ENCODE peak calls at places on chromosomes 1 and 21, in six cellular contexts. M is cardiac muscle cell; P is CD4-positive, alpha-beta memory T cell; H is right atrium auricular region; W is hepatocyte; K is CD8-positive, alpha-beta T cell. D is an unnamed sample.

GRCh38 chr1:66335859-66336640 is 197.9 kb upstream of the SGIP1 start:
- DNase-seq in M (no peak), P (peak; percentile 86), H (peak; percentile 95), W (no peak), K (peak; percentile 41), D (no peak)

GRCh38 chr1:236774926-236775325 is 20.2 kb upstream of the MTR start:
- DNase-seq in M (peak; percentile 38), P (no peak), H (no peak), W (peak; percentile 34), K (no peak), D (peak; percentile 29)

GRCh38 chr1:36352141-36352909 is 28.9 kb upstream of the EVA1B start:
- DNase-seq in M (peak; percentile 31), P (no peak), H (no peak), W (no peak), K (no peak), D (no peak)

GRCh38 chr21:43304621-43305335 is 122.2 kb downstream of the SIK1 start:
- DNase-seq in M (no peak), P (no peak), H (no peak), W (no peak), K (no peak), D (no peak)

GRCh38 chr1:109622895-109623294 is 3.3 kb downstream of the AMPD2 start:
- DNase-seq in M (no peak), P (no peak), H (peak; percentile 51), W (no peak), K (no peak), D (no peak)

GRCh38 chr1:101128211-101128727 is 102.7 kb upstream of the DPH5 start:
- DNase-seq in M (no peak), P (peak; percentile 30), H (no peak), W (no peak), K (no peak), D (no peak)

GRCh38 chr1:78232630-78233029 is 186.9 kb downstream of the GIPC2 start:
- DNase-seq in M (no peak), P (no peak), H (no peak), W (no peak), K (no peak), D (no peak)

GRCh38 chr1:183411091-183411490 is 7.1 kb downstream of the NMNAT2 start:
- DNase-seq in M (no peak), P (no peak), H (no peak), W (no peak), K (no peak), D (no peak)

GRCh38 chr21:27094182-27094948 is 127.5 kb upstream of the ADAMTS5 start:
- DNase-seq in M (no peak), P (no peak), H (no peak), W (no peak), K (no peak), D (no peak)

GRCh38 chr1:7705048-7705907 is 65.8 kb upstream of the VAMP3 start:
- DNase-seq in M (no peak), P (peak; percentile 66), H (no peak), W (peak; percentile 29), K (peak; percentile 23), D (no peak)

GRCh38 chr1:212451416-212452322 is 18.9 kb downstream of the NENF start:
- DNase-seq in M (no peak), P (no peak), H (no peak), W (no peak), K (no peak), D (no peak)

GRCh38 chr1:17010601-17011438 is 908 bp downstream of the ATP13A2 start:
- DNase-seq in M (no peak), P (peak; percentile 8), H (peak; percentile 69), W (no peak), K (no peak), D (peak; percentile 63)

GRCh38 chr1:34316773-34317172 is 140.1 kb downstream of the C1orf94 start:
- DNase-seq in M (no peak), P (no peak), H (no peak), W (no peak), K (no peak), D (no peak)

GRCh38 chr1:9448132-9449105 is 90.8 kb upstream of the SLC25A33 start:
- DNase-seq in M (no peak), P (no peak), H (no peak), W (no peak), K (no peak), D (peak; percentile 50)

GRCh38 chr21:45303111-45303615 is 15.5 kb upstream of the POFUT2 start:
- DNase-seq in M (no peak), P (no peak), H (no peak), W (no peak), K (no peak), D (no peak)

GRCh38 chr1:53061859-53062714 is at the start of gene PODN:
- DNase-seq in M (peak; percentile 54), P (peak; percentile 6), H (peak; percentile 61), W (peak; percentile 48), K (no peak), D (peak; percentile 69)

GRCh38 chr21:42107881-42108553 is 36.9 kb downstream of the UMODL1 start:
- DNase-seq in M (peak; percentile 79), P (peak; percentile 71), H (no peak), W (peak; percentile 88), K (peak; percentile 58), D (peak; percentile 75)

GRCh38 chr1:68293609-68294353 is 61.5 kb upstream of the WLS start:
- DNase-seq in M (peak; percentile 80), P (no peak), H (no peak), W (peak; percentile 42), K (no peak), D (peak; percentile 89)

GRCh38 chr1:150469291-150469690 is 17.9 kb upstream of the TARS2 start:
- DNase-seq in M (no peak), P (no peak), H (no peak), W (no peak), K (no peak), D (no peak)

GRCh38 chr1:233614173-233614742 is 352 bp downstream of the KCNK1 start:
- DNase-seq in M (peak; percentile 67), P (no peak), H (no peak), W (peak; percentile 70), K (no peak), D (peak; percentile 71)

GRCh38 chr21:39083377-39084008 is 99.8 kb downstream of the PSMG1 start:
- DNase-seq in M (no peak), P (no peak), H (no peak), W (peak; percentile 68), K (no peak), D (no peak)

GRCh38 chr21:39084073-39084472 is 99.2 kb downstream of the PSMG1 start:
- DNase-seq in M (no peak), P (no peak), H (no peak), W (no peak), K (no peak), D (no peak)

GRCh38 chr21:39080366-39080765 is 102.9 kb downstream of the PSMG1 start:
- DNase-seq in M (no peak), P (no peak), H (no peak), W (no peak), K (no peak), D (no peak)

GRCh38 chr21:39084979-39085729 is 98.1 kb downstream of the PSMG1 start:
- DNase-seq in M (no peak), P (no peak), H (no peak), W (peak; percentile 66), K (no peak), D (no peak)

DNA sequence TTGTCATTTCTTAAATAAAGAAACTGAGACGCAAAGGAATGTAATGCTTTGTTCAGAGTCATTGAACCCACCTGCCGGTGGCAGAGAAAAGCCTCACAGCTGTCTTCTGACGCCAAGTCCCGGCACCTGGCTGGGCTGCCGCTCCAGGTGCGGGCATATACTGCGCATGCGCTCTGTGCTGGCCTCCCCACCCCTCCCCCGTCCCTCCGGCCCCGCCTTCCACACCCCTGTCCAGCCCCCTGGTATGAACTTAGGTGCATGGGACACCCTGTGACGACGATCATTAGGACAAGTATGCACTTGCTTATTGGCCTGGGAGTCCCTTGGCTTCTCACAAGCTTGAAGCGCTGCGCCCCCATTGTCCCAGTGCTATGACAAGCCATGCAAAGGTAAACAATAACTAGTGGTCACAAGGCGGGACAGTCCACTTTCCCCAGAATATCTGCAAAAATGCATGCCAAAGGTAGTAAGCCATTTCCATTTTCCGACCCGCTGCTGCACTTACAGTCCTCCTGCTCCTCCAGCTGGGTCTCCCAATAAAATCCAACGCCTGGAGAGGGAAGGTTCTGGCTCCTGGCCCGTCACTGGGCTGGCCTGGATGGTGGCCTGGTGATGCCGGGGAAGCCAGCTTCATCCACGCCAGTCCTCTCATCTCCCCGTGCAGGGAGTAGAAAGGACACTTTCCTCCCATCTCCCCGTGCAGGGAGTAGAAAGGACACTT is 100.4 kb downstream of the PSMG1 start:
- DNase-seq in M (no peak), P (no peak), H (no peak), W (no peak), K (no peak), D (no peak)
- H3K4me3 ChIP-seq in M (no peak overlapping the region), P (no peak overlapping the region), H (no peak overlapping the region), W (no peak overlapping the region), K (no peak overlapping the region), D (no peak overlapping the region)

DNA sequence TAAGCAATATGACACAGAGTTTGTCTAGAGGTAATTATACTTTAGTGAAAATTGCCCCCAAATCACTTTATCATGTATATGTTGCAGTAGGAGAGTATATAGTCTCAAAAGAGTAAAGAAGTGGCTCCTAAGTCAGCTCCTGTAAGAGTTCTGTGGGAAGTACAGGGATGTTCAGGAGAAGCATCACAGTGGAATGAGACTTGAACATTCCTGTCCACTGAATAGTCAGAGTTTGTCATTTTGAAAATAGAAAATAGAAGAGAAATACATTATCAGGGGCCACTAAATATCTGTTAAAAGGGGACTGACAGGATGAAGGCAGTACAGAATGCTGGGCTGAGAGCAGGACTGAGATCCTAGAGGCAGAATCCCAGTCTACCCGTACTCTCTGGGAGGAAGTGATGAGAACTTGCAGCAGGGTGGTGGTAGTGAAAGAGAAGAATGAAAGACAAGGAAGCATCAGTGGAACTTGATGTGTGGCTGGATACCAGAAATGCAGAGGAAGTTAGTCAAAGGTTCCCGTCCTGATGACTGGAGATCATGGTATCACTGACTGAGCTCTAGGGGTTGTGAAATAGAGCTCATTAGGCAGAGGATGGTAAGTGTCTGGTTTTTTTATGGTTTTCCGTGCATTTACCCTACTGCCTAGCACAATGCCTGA is 153.4 kb downstream of the FMN2 start:
- DNase-seq in M (no peak), P (no peak), H (no peak), W (no peak), K (no peak), D (peak; percentile 66)
- H3K4me1 ChIP-seq in M (peaks cover 20% of the 10 kb centered on the region), P (no peaks in the 10 kb centered on the region), H (no peaks in the 10 kb centered on the region), W (no peaks in the 10 kb centered on the region), K (no peaks in the 10 kb centered on the region), D (peaks cover 31% of the 10 kb centered on the region)

GRCh38 chr1:201828451-201828819 is 522 bp upstream of the IPO9 start:
- DNase-seq in M (no peak), P (no peak), H (no peak), W (no peak), K (no peak), D (no peak)
- H3K4me3 ChIP-seq in M (peak overlapping the region; percentile 83), P (no peak overlapping the region), H (peak overlapping the region; percentile 96), W (no peak overlapping the region), K (no peak overlapping the region), D (peak overlapping the region; percentile 99)

DNA sequence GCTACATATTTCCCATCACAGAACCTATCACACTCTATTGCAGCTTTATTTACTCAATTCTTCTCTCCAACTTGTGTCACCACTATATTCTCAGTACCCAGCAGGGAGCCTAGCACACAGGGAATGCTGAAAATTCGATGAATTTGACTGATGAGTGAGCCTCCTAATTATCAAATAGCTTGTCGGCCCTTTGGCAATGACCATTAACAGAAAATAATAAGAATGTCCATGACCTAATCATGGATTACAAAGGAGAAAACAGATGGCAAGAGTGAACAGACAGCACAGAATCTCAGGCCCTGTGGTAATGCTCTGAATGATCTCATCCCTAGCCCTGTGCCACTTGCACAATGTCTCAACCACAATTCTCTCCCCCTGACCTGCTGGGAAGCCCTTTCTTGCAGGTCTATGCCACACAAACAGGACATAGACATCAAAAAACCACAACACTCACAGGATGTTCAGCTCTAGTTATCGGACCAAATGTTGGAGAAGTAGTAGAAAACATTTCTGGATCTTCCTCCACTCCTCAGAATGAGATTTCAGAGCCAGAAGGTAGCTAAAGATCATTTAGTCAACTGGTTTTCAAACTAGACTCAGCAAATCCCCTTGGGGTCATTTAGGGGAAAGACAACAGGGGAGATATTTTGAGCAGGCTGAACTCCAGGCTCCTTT is 68.4 kb downstream of the LUZP1 start:
- DNase-seq in M (no peak), P (peak; percentile 58), H (peak; percentile 81), W (peak; percentile 37), K (peak; percentile 19), D (peak; percentile 92)
- H3K4me1 ChIP-seq in M (peaks cover 36% of the 10 kb centered on the region), P (peaks cover 54% of the 10 kb centered on the region), H (peaks cover 2% of the 10 kb centered on the region), W (peaks cover 33% of the 10 kb centered on the region), K (peaks cover 18% of the 10 kb centered on the region), D (peaks cover 57% of the 10 kb centered on the region)